ENCODE peak calls at places on chromosomes 3 and 15, in four cellular contexts. R is fibroblast of mammary gland, G is NCI-H446, Y is adipocyte. L is an unnamed sample.

GRCh38 chr3:29955413-29955812 is 651.0 kb upstream of the TGFBR2 start:
- DNase-seq in R (no peak), G (no peak), Y (no peak), L (no peak)

GRCh38 chr15:37856109-37856508 is 78.3 kb upstream of the TMCO5A start:
- DNase-seq in R (no peak), G (no peak), Y (no peak), L (no peak)

GRCh38 chr3:148880681-148881080 is 15.6 kb downstream of the CPA3 start:
- DNase-seq in R (no peak), G (peak; percentile 13), Y (no peak), L (no peak)

GRCh38 chr3:34683851-34684250 is 885.4 kb downstream of the PDCD6IP start:
- DNase-seq in R (peak; percentile 40), G (peak; percentile 59), Y (peak; percentile 78), L (peak; percentile 48)

GRCh38 chr3:105676621-105677300 is 192.1 kb downstream of the CBLB start:
- DNase-seq in R (no peak), G (no peak), Y (no peak), L (no peak)

GRCh38 chr15:45795487-45796069 is 160.7 kb downstream of the SQOR start:
- DNase-seq in R (peak; percentile 37), G (peak; percentile 26), Y (peak; percentile 24), L (peak; percentile 41)

GRCh38 chr3:197030379-197031314 is 1.0 kb upstream of the MELTF start:
- DNase-seq in R (no peak), G (no peak), Y (no peak), L (no peak)

GRCh38 chr3:40805456-40805855 is 280.7 kb downstream of the ZNF621 start:
- DNase-seq in R (no peak), G (no peak), Y (no peak), L (no peak)

GRCh38 chr3:164608554-164609276 is 469.6 kb downstream of the SI start:
- DNase-seq in R (no peak), G (peak; percentile 25), Y (peak; percentile 3), L (no peak)

GRCh38 chr15:69719527-69719926 is 266.9 kb downstream of the RPLP1 start:
- DNase-seq in R (no peak), G (no peak), Y (no peak), L (no peak)

GRCh38 chr3:125207507-125207906 is 5.0 kb downstream of the SLC12A8 start:
- DNase-seq in R (no peak), G (peak; percentile 64), Y (no peak), L (no peak)

GRCh38 chr15:83475551-83475950 is 28.4 kb downstream of the SH3GL3 start:
- DNase-seq in R (peak; percentile 8), G (no peak), Y (peak; percentile 3), L (peak; percentile 28)

GRCh38 chr15:35444557-35445204 is 101.3 kb downstream of the DPH6 start:
- DNase-seq in R (peak; percentile 72), G (peak; percentile 64), Y (peak; percentile 81), L (peak; percentile 50)

GRCh38 chr3:65732060-65732933 is 306.4 kb downstream of the MAGI1 start:
- DNase-seq in R (peak; percentile 73), G (peak; percentile 68), Y (peak; percentile 88), L (peak; percentile 61)

GRCh38 chr3:62174116-62174515 is 199.2 kb downstream of the FEZF2 start:
- DNase-seq in R (no peak), G (no peak), Y (no peak), L (no peak)

GRCh38 chr15:89669941-89670340 is 9.2 kb downstream of the PLIN1 start:
- DNase-seq in R (no peak), G (no peak), Y (no peak), L (no peak)

GRCh38 chr15:82847703-82848102 is 38.3 kb downstream of the WHAMM start:
- DNase-seq in R (no peak), G (no peak), Y (no peak), L (no peak)

GRCh38 chr3:123346726-123347125 is 102.2 kb downstream of the ADCY5 start:
- DNase-seq in R (no peak), G (peak; percentile 49), Y (no peak), L (peak; percentile 11)

GRCh38 chr3:173993299-173993698 is 595.8 kb downstream of the NLGN1 start:
- DNase-seq in R (peak; percentile 80), G (peak; percentile 64), Y (peak; percentile 69), L (peak; percentile 82)

GRCh38 chr15:52011711-52012144 is 7.3 kb upstream of the MAPK6 start:
- DNase-seq in R (no peak), G (no peak), Y (peak; percentile 20), L (no peak)

GRCh38 chr15:61063875-61064320 is 165.2 kb downstream of the RORA start:
- DNase-seq in R (no peak), G (no peak), Y (no peak), L (no peak)

GRCh38 chr3:54756330-54756731 is 171.5 kb downstream of the LRTM1 start:
- DNase-seq in R (peak; percentile 5), G (no peak), Y (peak; percentile 77), L (peak; percentile 83)

GRCh38 chr15:25739687-25740121 is 123.4 kb downstream of the ATP10A start:
- DNase-seq in R (peak; percentile 58), G (no peak), Y (peak; percentile 67), L (peak; percentile 40)

GRCh38 chr3:78986702-78987101 is 781.1 kb downstream of the ROBO1 start:
- DNase-seq in R (no peak), G (no peak), Y (no peak), L (no peak)

GRCh38 chr3:72054976-72055375 is 270.0 kb upstream of the PROK2 start:
- DNase-seq in R (peak; percentile 35), G (no peak), Y (no peak), L (no peak)

GRCh38 chr3:71521021-71521352 is 62.5 kb downstream of the FOXP1 start:
- DNase-seq in R (no peak), G (no peak), Y (no peak), L (no peak)